ENCODE peak calls at places on chromosomes 12 and 14, in five cellular contexts. I is activated naive CD8-positive, alpha-beta T cell treated with anti-CD3 and anti-CD28 coated beads for 36 hours; L is BJ; P is esophagus squamous epithelium; Z is DMS 273 treated with DMSO at 0.1 percent for 48 hours. N is an unnamed sample.

GRCh38 chr14:23056257-23056955 is 914 bp downstream of the CDH24 start:
- DNase-seq in I (peak; percentile 76), L (no peak), P (no peak), Z (no peak), N (peak; percentile 75)

GRCh38 chr12:69405466-69405865 is 45.9 kb downstream of the YEATS4 start:
- DNase-seq in I (no peak), L (peak; percentile 90), P (no peak), Z (no peak), N (no peak)

GRCh38 chr14:54173782-54174181 is 217.2 kb upstream of the BMP4 start:
- DNase-seq in I (no peak), L (peak; percentile 27), P (no peak), Z (no peak), N (no peak)

GRCh38 chr12:93638954-93639353 is 38.2 kb upstream of the CRADD start:
- DNase-seq in I (no peak), L (no peak), P (no peak), Z (no peak), N (no peak)

GRCh38 chr14:65286443-65286842 is 126.1 kb upstream of the FUT8 start:
- DNase-seq in I (peak; percentile 53), L (no peak), P (no peak), Z (no peak), N (no peak)

GRCh38 chr12:62135553-62136200 is 124.5 kb upstream of the USP15 start:
- DNase-seq in I (no peak), L (no peak), P (no peak), Z (no peak), N (no peak)

GRCh38 chr12:116878567-116879508 is 2.4 kb downstream of the HRK start:
- DNase-seq in I (peak; percentile 7), L (no peak), P (no peak), Z (no peak), N (no peak)

GRCh38 chr12:26058308-26058707 is 66.5 kb downstream of the BHLHE41 start:
- DNase-seq in I (no peak), L (no peak), P (no peak), Z (no peak), N (no peak)

GRCh38 chr14:24096545-24097181 is 2.6 kb downstream of the PCK2 start:
- DNase-seq in I (no peak), L (no peak), P (no peak), Z (no peak), N (no peak)

GRCh38 chr12:124453419-124454351 is 113.7 kb downstream of the NCOR2 start:
- DNase-seq in I (peak; percentile 84), L (peak; percentile 34), P (peak; percentile 56), Z (no peak), N (peak; percentile 83)

GRCh38 chr12:115774148-115774905 is 503.2 kb downstream of the MED13L start:
- DNase-seq in I (no peak), L (no peak), P (no peak), Z (no peak), N (no peak)

GRCh38 chr12:85951823-85952222 is 77.7 kb downstream of the NTS start:
- DNase-seq in I (no peak), L (no peak), P (no peak), Z (no peak), N (no peak)

GRCh38 chr14:20343855-20344205 is 395 bp downstream of the PARP2 start:
- DNase-seq in I (no peak), L (no peak), P (no peak), Z (no peak), N (no peak)

GRCh38 chr12:90679674-90680073 is 275.3 kb downstream of the CCER1 start:
- DNase-seq in I (no peak), L (no peak), P (no peak), Z (no peak), N (no peak)

GRCh38 chr14:37090026-37090425 is 82.4 kb downstream of the SLC25A21 start:
- DNase-seq in I (no peak), L (no peak), P (no peak), Z (no peak), N (no peak)

GRCh38 chr14:67663633-67664032 is 10.8 kb downstream of the VTI1B start:
- DNase-seq in I (no peak), L (no peak), P (no peak), Z (no peak), N (no peak)

GRCh38 chr14:60003991-60004390 is 84.0 kb downstream of the LRRC9 start:
- DNase-seq in I (no peak), L (no peak), P (no peak), Z (no peak), N (no peak)

GRCh38 chr14:79199217-79199616 is 1012.1 kb downstream of the DIO2 start:
- DNase-seq in I (no peak), L (no peak), P (no peak), Z (no peak), N (no peak)

GRCh38 chr12:15163577-15163976 is 57.6 kb downstream of the RERG start:
- DNase-seq in I (no peak), L (no peak), P (no peak), Z (no peak), N (no peak)

GRCh38 chr12:120257041-120257821 is 8.3 kb downstream of the PXN start:
- DNase-seq in I (no peak), L (peak; percentile 80), P (no peak), Z (no peak), N (no peak)

GRCh38 chr12:38160318-38161122 is 156.1 kb upstream of the ALG10B start:
- DNase-seq in I (no peak), L (no peak), P (no peak), Z (no peak), N (no peak)

GRCh38 chr14:102579696-102580551 is 12.5 kb upstream of the RCOR1 start:
- DNase-seq in I (no peak), L (peak; percentile 62), P (no peak), Z (no peak), N (no peak)

N was measured in activated naive CD4-positive, alpha-beta T cell treated with Interleukin-2 at 50 U/mL for 16 hours.